ENCODE peak calls at places on chromosome 12, in eight cellular contexts. F is HCT116, N is lung, H is HL-60, T is fibroblast of lung, C is Peyer's patch, B is psoas muscle, A is ovary. X is an unnamed sample.

GRCh38 chr12:54430471-54431075 is 11.5 kb upstream of the ITGA5 start:
- DNase-seq in F (no peak), N (no peak), H (no peak), T (no peak), C (no peak), B (no peak), A (no peak), X (no peak)

GRCh38 chr12:109033239-109034196 is 12.7 kb upstream of the SVOP start:
- DNase-seq in F (no peak), N (no peak), H (no peak), T (no peak), C (no peak), B (no peak), A (no peak), X (no peak)

GRCh38 chr12:123983822-123984485 is 10.9 kb downstream of the ZNF664 start:
- DNase-seq in F (peak), N (peak), H (peak), T (peak), C (no peak), B (no peak), A (peak), X (peak)

GRCh38 chr12:1053690-1054089 is 62.7 kb downstream of the ERC1 start:
- DNase-seq in F (no peak), N (no peak), H (no peak), T (no peak), C (no peak), B (no peak), A (no peak), X (no peak)

GRCh38 chr12:27220057-27220987 is 23.8 kb upstream of the STK38L start:
- DNase-seq in F (no peak), N (no peak), H (no peak), T (peak), C (no peak), B (no peak), A (no peak), X (no peak)

GRCh38 chr12:25755681-25756260 is 202.7 kb upstream of the LMNTD1 start:
- DNase-seq in F (no peak), N (no peak), H (no peak), T (peak), C (no peak), B (no peak), A (no peak), X (peak)

GRCh38 chr12:113727651-113728061 is 238.5 kb downstream of the RBM19 start:
- DNase-seq in F (peak), N (no peak), H (no peak), T (peak), C (no peak), B (no peak), A (no peak), X (no peak)

GRCh38 chr12:100699209-100699608 is 95.4 kb upstream of the ANO4 start:
- DNase-seq in F (no peak), N (no peak), H (peak), T (no peak), C (no peak), B (no peak), A (no peak), X (no peak)

GRCh38 chr12:63949902-63950301 is 105.4 kb downstream of the SRGAP1 start:
- DNase-seq in F (no peak), N (no peak), H (no peak), T (peak), C (no peak), B (no peak), A (no peak), X (no peak)

GRCh38 chr12:116381744-116382455 is 104.4 kb upstream of the MED13L start:
- DNase-seq in F (no peak), N (no peak), H (no peak), T (peak), C (no peak), B (no peak), A (peak), X (peak)

GRCh38 chr12:65122661-65123060 is 1.6 kb upstream of the WIF1 start:
- DNase-seq in F (no peak), N (no peak), H (no peak), T (no peak), C (no peak), B (no peak), A (no peak), X (no peak)

GRCh38 chr12:113479578-113480335 is 8.1 kb upstream of the LHX5 start:
- DNase-seq in F (no peak), N (no peak), H (no peak), T (peak), C (no peak), B (no peak), A (peak), X (peak)

GRCh38 chr12:14845350-14845750 is 2.0 kb upstream of the ART4 start:
- DNase-seq in F (peak), N (peak), H (peak), T (peak), C (peak), B (no peak), A (peak), X (peak)

GRCh38 chr12:108778053-108778452 is 46.7 kb upstream of the CORO1C start:
- DNase-seq in F (no peak), N (no peak), H (no peak), T (no peak), C (no peak), B (no peak), A (no peak), X (no peak)

GRCh38 chr12:113935459-113935858 is 30.7 kb downstream of the RBM19 start:
- DNase-seq in F (no peak), N (no peak), H (no peak), T (no peak), C (no peak), B (no peak), A (no peak), X (no peak)

GRCh38 chr12:31591308-31591901 is 469 bp upstream of the DENND5B start:
- DNase-seq in F (no peak), N (no peak), H (peak), T (peak), C (peak), B (no peak), A (peak), X (peak)

GRCh38 chr12:32047846-32048245 is 58.8 kb upstream of the BICD1 start:
- DNase-seq in F (no peak), N (no peak), H (no peak), T (no peak), C (no peak), B (no peak), A (no peak), X (no peak)

GRCh38 chr12:113611652-113612051 is 140.0 kb upstream of the LHX5 start:
- DNase-seq in F (no peak), N (no peak), H (no peak), T (no peak), C (no peak), B (no peak), A (no peak), X (no peak)

GRCh38 chr12:132314035-132314434 is 15.4 kb downstream of the GALNT9 start:
- DNase-seq in F (no peak), N (no peak), H (no peak), T (no peak), C (no peak), B (no peak), A (no peak), X (no peak)

GRCh38 chr12:91576432-91576831 is 393.8 kb upstream of the DCN start:
- DNase-seq in F (no peak), N (no peak), H (no peak), T (no peak), C (no peak), B (no peak), A (no peak), X (no peak)

GRCh38 chr12:120264086-120264485 is 1.4 kb downstream of the PXN start:
- DNase-seq in F (no peak), N (no peak), H (no peak), T (no peak), C (no peak), B (peak), A (no peak), X (no peak)

GRCh38 chr12:109625131-109625559 is 51.6 kb downstream of the MVK start:
- DNase-seq in F (peak), N (no peak), H (no peak), T (peak), C (no peak), B (peak), A (no peak), X (peak)

GRCh38 chr12:8844665-8845064 is 22.2 kb downstream of the A2ML1 start:
- DNase-seq in F (no peak), N (peak), H (no peak), T (peak), C (no peak), B (peak), A (peak), X (no peak)

GRCh38 chr12:132593938-132594358 is 16.4 kb downstream of the LRCOL1 start:
- DNase-seq in F (peak), N (peak), H (peak), T (peak), C (peak), B (peak), A (peak), X (peak)

GRCh38 chr12:2900642-2901041 is 10.0 kb downstream of the TULP3 start:
- DNase-seq in F (no peak), N (no peak), H (no peak), T (peak), C (no peak), B (no peak), A (no peak), X (no peak)

GRCh38 chr12:19021646-19022045 is 107.9 kb upstream of the PLEKHA5 start:
- DNase-seq in F (no peak), N (no peak), H (no peak), T (peak), C (no peak), B (no peak), A (no peak), X (peak)

GRCh38 chr12:111201036-111201435 is 167.9 kb downstream of the PHETA1 start:
- DNase-seq in F (no peak), N (no peak), H (no peak), T (no peak), C (no peak), B (no peak), A (no peak), X (no peak)

GRCh38 chr12:111204684-111205305 is 164.1 kb downstream of the PHETA1 start:
- DNase-seq in F (no peak), N (no peak), H (no peak), T (no peak), C (no peak), B (no peak), A (no peak), X (no peak)

GRCh38 chr12:111203969-111204368 is 164.9 kb downstream of the PHETA1 start:
- DNase-seq in F (no peak), N (no peak), H (no peak), T (no peak), C (no peak), B (no peak), A (no peak), X (no peak)

GRCh38 chr12:111202237-111202592 is 166.7 kb downstream of the PHETA1 start:
- DNase-seq in F (no peak), N (no peak), H (no peak), T (no peak), C (no peak), B (no peak), A (no peak), X (no peak)

GRCh38 chr12:111201495-111202236 is 167.2 kb downstream of the PHETA1 start:
- DNase-seq in F (no peak), N (no peak), H (no peak), T (no peak), C (no peak), B (no peak), A (no peak), X (no peak)
- H3K27ac ChIP-seq in F (no peak), N (no peak), H (no peak), T (no peak), C (no peak), B (no peak), A (no peak), X (no peak)

GRCh38 chr12:51217968-51218606 is at the start of gene POU6F1:
- DNase-seq in F (peak), N (peak), H (peak), T (peak), C (peak), B (peak), A (peak), X (peak)

GRCh38 chr12:51218607-51219161 is 822 bp upstream of the POU6F1 start:
- DNase-seq in F (no peak), N (no peak), H (no peak), T (no peak), C (no peak), B (no peak), A (peak), X (peak)

GRCh38 chr12:51217133-51217967 is 512 bp downstream of the POU6F1 start:
- DNase-seq in F (no peak), N (peak), H (peak), T (peak), C (peak), B (peak), A (peak), X (peak)

GRCh38 chr12:51216652-51217051 is 1.2 kb downstream of the POU6F1 start:
- DNase-seq in F (no peak), N (no peak), H (no peak), T (no peak), C (no peak), B (no peak), A (no peak), X (no peak)

GRCh38 chr12:51214895-51215294 is 3.0 kb downstream of the POU6F1 start:
- DNase-seq in F (no peak), N (no peak), H (no peak), T (no peak), C (no peak), B (no peak), A (no peak), X (no peak)
- H3K27ac ChIP-seq in F (no peak), N (no peak), H (no peak), T (no peak), C (no peak), B (no peak), A (no peak), X (no peak)

GRCh38 chr12:49261726-49262125 is 3.2 kb upstream of the TUBA1C start:
- DNase-seq in F (no peak), N (no peak), H (no peak), T (peak), C (no peak), B (no peak), A (no peak), X (no peak)

GRCh38 chr12:49259452-49259851 is 5.4 kb upstream of the TUBA1C start:
- DNase-seq in F (no peak), N (no peak), H (no peak), T (no peak), C (no peak), B (no peak), A (no peak), X (no peak)

GRCh38 chr12:49260165-49260564 is 4.7 kb upstream of the TUBA1C start:
- DNase-seq in F (no peak), N (no peak), H (no peak), T (peak), C (no peak), B (no peak), A (no peak), X (no peak)

GRCh38 chr12:49263400-49263763 is 1.5 kb upstream of the TUBA1C start:
- DNase-seq in F (no peak), N (no peak), H (no peak), T (no peak), C (no peak), B (no peak), A (no peak), X (no peak)

DNA sequence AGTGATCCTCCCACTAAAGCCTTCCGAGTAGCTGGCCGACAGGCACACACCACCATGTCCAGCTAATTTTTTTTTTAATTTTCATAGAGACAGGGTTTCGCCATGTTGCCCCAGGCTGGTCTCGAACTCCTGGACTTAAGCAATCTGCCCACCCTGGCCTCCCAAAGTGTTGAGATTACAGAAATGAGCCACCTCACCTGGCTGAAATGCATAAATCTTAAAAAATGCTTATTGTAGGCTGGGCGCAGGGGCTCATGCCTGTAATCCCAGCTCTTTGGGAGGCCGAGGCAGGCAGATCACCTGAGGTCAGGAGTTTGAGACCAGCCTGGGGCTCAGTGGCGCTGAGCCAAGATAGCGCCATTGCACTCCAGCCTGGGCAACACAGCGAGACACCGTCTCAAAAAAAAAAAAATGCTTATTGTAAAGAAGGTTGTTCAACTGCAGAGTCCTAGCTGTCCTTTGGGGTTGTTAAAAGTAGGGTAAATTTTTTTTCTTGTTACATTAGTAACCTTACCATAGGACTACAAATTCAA is 4.0 kb upstream of the TUBA1C start:
- DNase-seq in F (no peak), N (no peak), H (no peak), T (no peak), C (no peak), B (no peak), A (no peak), X (no peak)
- H3K27ac ChIP-seq in F (no peak), N (no peak), H (no peak), T (peak), C (no peak), B (no peak), A (no peak), X (peak)

GRCh38 chr12:117564885-117565284 is 203.5 kb upstream of the NOS1 start:
- DNase-seq in F (no peak), N (no peak), H (no peak), T (no peak), C (no peak), B (no peak), A (no peak), X (no peak)
- H3K27ac ChIP-seq in F (no peak), N (no peak), H (no peak), T (no peak), C (no peak), B (no peak), A (no peak), X (no peak)

GRCh38 chr12:104333692-104334255 is 30.2 kb downstream of the EID3 start:
- DNase-seq in F (no peak), N (no peak), H (no peak), T (no peak), C (no peak), B (no peak), A (no peak), X (no peak)
- H3K27ac ChIP-seq in F (no peak), N (no peak), H (no peak), T (no peak), C (no peak), B (no peak), A (no peak), X (no peak)

DNA sequence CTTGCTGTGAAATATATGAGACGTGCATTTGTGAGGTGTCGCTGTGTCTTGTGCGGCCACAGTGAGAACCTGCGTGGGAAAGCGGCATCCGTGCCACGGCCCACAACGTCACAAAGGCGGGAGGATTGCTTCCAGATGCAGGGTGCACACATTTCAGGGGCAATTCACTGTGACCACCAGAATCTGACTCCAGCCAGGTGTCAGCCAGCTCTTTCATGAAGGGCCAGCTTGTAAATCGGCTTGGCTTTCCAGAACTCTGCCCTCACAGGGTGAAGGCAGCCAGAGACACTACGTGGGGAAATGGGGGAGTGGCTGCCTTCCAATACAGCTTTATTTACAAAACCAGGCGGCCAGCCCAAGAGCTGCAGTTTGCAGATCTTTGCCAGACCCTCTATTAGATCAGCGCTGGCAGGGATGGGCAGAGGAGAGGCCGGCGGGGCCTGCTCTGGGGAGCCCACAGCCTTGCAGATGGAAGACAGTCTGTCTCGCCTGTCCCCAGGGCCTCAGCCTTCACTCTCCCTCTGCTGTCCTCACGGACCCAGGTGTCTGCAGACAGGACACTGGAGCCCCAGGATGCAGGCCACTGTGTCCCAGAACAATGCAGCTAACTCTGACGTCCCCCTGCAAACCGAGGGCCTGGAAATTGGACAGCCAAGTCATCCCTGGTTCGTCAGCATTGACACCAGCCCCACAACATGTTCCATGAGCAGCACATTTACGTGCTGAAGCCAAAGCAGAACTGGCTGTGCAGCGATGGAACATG is 53.5 kb downstream of the ADGRD1 start:
- DNase-seq in F (no peak), N (no peak), H (no peak), T (no peak), C (no peak), B (peak), A (peak), X (peak)
- H3K27ac ChIP-seq in F (no peak), N (no peak), H (no peak), T (no peak), C (no peak), B (no peak), A (no peak), X (peak)

GRCh38 chr12:131222271-131223139 is 268.8 kb downstream of the ADGRD1 start:
- DNase-seq in F (no peak), N (no peak), H (no peak), T (no peak), C (no peak), B (no peak), A (no peak), X (no peak)
- H3K27ac ChIP-seq in F (no peak), N (no peak), H (no peak), T (no peak), C (no peak), B (no peak), A (no peak), X (no peak)